ENCODE peak calls at places on chromosomes 7 and 10, in six cellular contexts. P, V, A, F, N and Y are unnamed samples.

GRCh38 chr10:35511649-35512048 is 93.5 kb upstream of the GJD4 start:
- DNase-seq in P (no peak), V (no peak), A (no peak), F (no peak), N (no peak), Y (no peak)

GRCh38 chr10:97454330-97455036 is 8.5 kb downstream of the ZDHHC16 start:
- DNase-seq in P (no peak), V (no peak), A (no peak), F (no peak), N (no peak), Y (no peak)

GRCh38 chr7:51860305-51860704 is 543.7 kb upstream of the COBL start:
- DNase-seq in P (no peak), V (no peak), A (no peak), F (no peak), N (no peak), Y (no peak)

GRCh38 chr10:103451091-103451801 is 924 bp downstream of the CALHM2 start:
- DNase-seq in P (no peak), V (no peak), A (no peak), F (no peak), N (peak; percentile 34), Y (peak; percentile 73)

GRCh38 chr10:34580643-34581042 is 234.5 kb downstream of the PARD3 start:
- DNase-seq in P (peak; percentile 17), V (no peak), A (no peak), F (no peak), N (no peak), Y (no peak)

GRCh38 chr7:6636741-6637543 is at the start of gene ZNF316:
- DNase-seq in P (no peak), V (no peak), A (no peak), F (no peak), N (peak; percentile 90), Y (no peak)

GRCh38 chr7:55339033-55339995 is 25.8 kb upstream of the LANCL2 start:
- DNase-seq in P (no peak), V (no peak), A (no peak), F (no peak), N (no peak), Y (no peak)

GRCh38 chr7:80105706-80106408 is 28.8 kb upstream of the GNAI1 start:
- DNase-seq in P (no peak), V (no peak), A (no peak), F (no peak), N (no peak), Y (no peak)

GRCh38 chr7:116525298-116525912 is 569 bp downstream of the CAV1 start:
- DNase-seq in P (no peak), V (peak; percentile 16), A (no peak), F (no peak), N (peak; percentile 47), Y (no peak)

GRCh38 chr10:103884681-103885139 is 29.3 kb upstream of the SH3PXD2A start:
- DNase-seq in P (peak; percentile 53), V (peak; percentile 38), A (no peak), F (no peak), N (peak; percentile 59), Y (no peak)

GRCh38 chr10:44883581-44884331 is 27.4 kb upstream of the TMEM72 start:
- DNase-seq in P (no peak), V (no peak), A (no peak), F (no peak), N (no peak), Y (no peak)

GRCh38 chr10:16756561-16757221 is 60.5 kb downstream of the RSU1 start:
- DNase-seq in P (no peak), V (no peak), A (no peak), F (no peak), N (no peak), Y (no peak)

GRCh38 chr10:127977368-127978009 is 70.6 kb downstream of the PTPRE start:
- DNase-seq in P (no peak), V (no peak), A (no peak), F (no peak), N (no peak), Y (no peak)

GRCh38 chr7:139515266-139515665 is 8.2 kb upstream of the CLEC2L start:
- DNase-seq in P (no peak), V (no peak), A (no peak), F (no peak), N (no peak), Y (no peak)

GRCh38 chr10:111479966-111480365 is 403.1 kb downstream of the ADRA2A start:
- DNase-seq in P (no peak), V (no peak), A (no peak), F (no peak), N (no peak), Y (no peak)

GRCh38 chr7:135204876-135205275 is 6.5 kb downstream of the WDR91 start:
- DNase-seq in P (no peak), V (no peak), A (no peak), F (no peak), N (no peak), Y (no peak)

GRCh38 chr7:135201350-135201749 is 10.0 kb downstream of the WDR91 start:
- DNase-seq in P (no peak), V (no peak), A (no peak), F (no peak), N (no peak), Y (no peak)

GRCh38 chr7:135205850-135206249 is 5.5 kb downstream of the WDR91 start:
- DNase-seq in P (no peak), V (no peak), A (no peak), F (no peak), N (no peak), Y (no peak)

GRCh38 chr7:135206887-135207738 is 4.2 kb downstream of the WDR91 start:
- DNase-seq in P (no peak), V (no peak), A (peak; percentile 72), F (no peak), N (no peak), Y (no peak)

GRCh38 chr7:135204271-135204872 is 7.0 kb downstream of the WDR91 start:
- DNase-seq in P (no peak), V (no peak), A (no peak), F (no peak), N (no peak), Y (no peak)
- TF ChIP-seq ZNF274 in P (no peak), V (no peak), A (no peak), F (no peak), N (no peak), Y (no peak)

GRCh38 chr7:101747758-101748345 is 69.6 kb upstream of the CUX1 start:
- DNase-seq in P (no peak), V (no peak), A (no peak), F (no peak), N (no peak), Y (no peak)

GRCh38 chr7:101744588-101744987 is 72.8 kb upstream of the CUX1 start:
- DNase-seq in P (no peak), V (no peak), A (no peak), F (no peak), N (no peak), Y (no peak)

GRCh38 chr7:101747058-101747617 is 70.3 kb upstream of the CUX1 start:
- DNase-seq in P (no peak), V (no peak), A (no peak), F (no peak), N (no peak), Y (no peak)

GRCh38 chr7:101743995-101744360 is 73.4 kb upstream of the CUX1 start:
- DNase-seq in P (no peak), V (peak; percentile 43), A (no peak), F (no peak), N (no peak), Y (no peak)

DNA sequence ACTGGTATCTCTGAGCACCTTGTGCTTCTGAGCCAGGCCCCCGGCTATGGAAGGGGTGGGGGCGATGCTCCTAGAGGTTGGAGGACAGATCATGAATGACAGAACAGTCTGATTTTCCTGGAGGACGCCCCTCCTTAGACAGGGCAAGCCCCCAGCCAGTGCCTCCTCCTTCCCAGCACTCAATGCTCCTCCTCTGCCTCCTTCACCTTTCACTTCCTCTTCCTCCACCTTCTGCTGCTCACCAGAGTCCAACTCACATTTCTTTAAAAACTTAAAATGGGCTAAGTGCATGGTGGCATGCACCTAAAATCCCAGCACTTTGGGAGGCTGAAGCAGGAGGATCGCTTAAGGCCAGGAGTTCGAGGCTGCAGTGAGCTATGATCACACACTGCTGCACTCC is 71.1 kb upstream of the CUX1 start:
- DNase-seq in P (no peak), V (no peak), A (no peak), F (no peak), N (no peak), Y (no peak)
- TF ChIP-seq ZNF274 in P (no peak), V (no peak), A (no peak), F (no peak), N (no peak), Y (no peak)

GRCh38 chr10:28842321-28842720 is 165.0 kb downstream of the BAMBI start:
- DNase-seq in P (no peak), V (no peak), A (no peak), F (no peak), N (no peak), Y (no peak)
- TF ChIP-seq ZNF274 in P (no peak), V (no peak), A (no peak), F (no peak), N (no peak), Y (no peak)

GRCh38 chr7:135683609-135684008 is 21.3 kb downstream of the STMP1 start:
- DNase-seq in P (no peak), V (no peak), A (no peak), F (no peak), N (no peak), Y (no peak)

GRCh38 chr7:135685306-135686084 is 23.2 kb downstream of the STMP1 start:
- DNase-seq in P (no peak), V (no peak), A (no peak), F (no peak), N (no peak), Y (no peak)

GRCh38 chr7:135682191-135682590 is 19.9 kb downstream of the STMP1 start:
- DNase-seq in P (no peak), V (no peak), A (no peak), F (no peak), N (no peak), Y (no peak)

GRCh38 chr7:135684699-135685098 is 22.4 kb downstream of the STMP1 start:
- DNase-seq in P (no peak), V (no peak), A (no peak), F (no peak), N (no peak), Y (no peak)

DNA sequence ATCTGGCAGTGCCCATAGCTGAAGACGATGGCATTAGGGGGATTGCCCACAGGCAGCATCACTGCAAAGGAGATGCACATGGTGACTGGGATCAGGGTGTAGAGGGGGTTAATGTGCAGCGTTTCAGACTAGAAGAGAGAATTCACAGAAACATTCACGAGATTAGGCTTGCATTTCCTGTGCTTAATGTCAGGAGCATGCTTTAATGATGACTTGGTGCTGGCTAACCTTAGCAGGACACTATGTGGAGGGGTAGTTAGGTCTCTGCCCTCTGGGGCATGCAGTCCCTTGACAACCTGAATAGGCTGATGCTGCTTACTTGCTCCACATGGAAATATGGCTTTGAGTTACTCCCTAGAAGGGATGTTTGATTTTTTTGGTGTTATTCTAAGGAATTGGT is 21.8 kb downstream of the STMP1 start:
- DNase-seq in P (no peak), V (no peak), A (no peak), F (no peak), N (no peak), Y (no peak)
- TF ChIP-seq ZNF274 in P (no peak), V (no peak), A (no peak), F (no peak), N (no peak), Y (no peak)